ENCODE peak calls at places on chromosomes 11 and 22, in nine cellular contexts. One of them, this sample, is unnamed. For H3K9me3, the result is how much of the 10 kb centered on the place peaks cover.

GRCh38 chr11:120256178-120256577 is 16.2 kb downstream of the POU2F3 start:
- DNase-seq in AG04450: no peak
- DNase-seq in K562: no peak
- DNase-seq in lower lobe of right lung: no peak
- DNase-seq in CD8-positive, alpha-beta T cell: no peak
- DNase-seq in transverse colon: no peak
- DNase-seq in OCI-LY7: no peak
- DNase-seq in pancreas: no peak
- DNase-seq in PC-9: no peak
- DNase-seq in this sample: no peak

GRCh38 chr22:37604875-37605274 is 3.8 kb upstream of the GGA1 start:
- DNase-seq in K562: no peak
- DNase-seq in OCI-LY7: peak
- DNase-seq in CD8-positive, alpha-beta T cell: peak
- DNase-seq in PC-9: no peak
- DNase-seq in transverse colon: no peak
- DNase-seq in AG04450: no peak
- DNase-seq in pancreas: no peak
- DNase-seq in lower lobe of right lung: no peak
- DNase-seq in this sample: no peak

GRCh38 chr22:39661842-39662676 is 91.5 kb downstream of the CACNA1I start:
- DNase-seq in AG04450: no peak
- DNase-seq in pancreas: peak
- DNase-seq in OCI-LY7: no peak
- DNase-seq in CD8-positive, alpha-beta T cell: peak
- DNase-seq in lower lobe of right lung: no peak
- DNase-seq in PC-9: peak
- DNase-seq in K562: peak
- DNase-seq in transverse colon: peak
- DNase-seq in this sample: peak

GRCh38 chr11:10694481-10695239 is 1.1 kb upstream of the IRAG1 start:
- DNase-seq in pancreas: no peak
- DNase-seq in K562: no peak
- DNase-seq in OCI-LY7: no peak
- DNase-seq in PC-9: no peak
- DNase-seq in CD8-positive, alpha-beta T cell: no peak
- DNase-seq in AG04450: peak
- DNase-seq in transverse colon: no peak
- DNase-seq in lower lobe of right lung: no peak
- DNase-seq in this sample: no peak

GRCh38 chr22:43168416-43169309 is 17.3 kb downstream of the TSPO start:
- DNase-seq in OCI-LY7: no peak
- DNase-seq in AG04450: no peak
- DNase-seq in PC-9: no peak
- DNase-seq in K562: no peak
- DNase-seq in CD8-positive, alpha-beta T cell: no peak
- DNase-seq in lower lobe of right lung: no peak
- DNase-seq in transverse colon: no peak
- DNase-seq in pancreas: no peak
- DNase-seq in this sample: no peak

GRCh38 chr11:128367573-128367972 is 219.8 kb downstream of the ETS1 start:
- DNase-seq in AG04450: no peak
- DNase-seq in transverse colon: no peak
- DNase-seq in pancreas: no peak
- DNase-seq in OCI-LY7: peak
- DNase-seq in K562: no peak
- DNase-seq in CD8-positive, alpha-beta T cell: peak
- DNase-seq in PC-9: no peak
- DNase-seq in lower lobe of right lung: no peak
- DNase-seq in this sample: no peak

GRCh38 chr11:123458501-123458900 is 28.4 kb downstream of the GRAMD1B start:
- DNase-seq in transverse colon: no peak
- DNase-seq in AG04450: no peak
- DNase-seq in OCI-LY7: no peak
- DNase-seq in pancreas: no peak
- DNase-seq in PC-9: no peak
- DNase-seq in lower lobe of right lung: no peak
- DNase-seq in K562: no peak
- DNase-seq in CD8-positive, alpha-beta T cell: no peak
- DNase-seq in this sample: no peak

GRCh38 chr22:29257751-29258181 is 10.0 kb downstream of the RHBDD3 start:
- DNase-seq in lower lobe of right lung: no peak
- DNase-seq in pancreas: peak
- DNase-seq in K562: no peak
- DNase-seq in transverse colon: no peak
- DNase-seq in OCI-LY7: no peak
- DNase-seq in AG04450: no peak
- DNase-seq in CD8-positive, alpha-beta T cell: no peak
- DNase-seq in PC-9: no peak
- DNase-seq in this sample: no peak

GRCh38 chr22:32058656-32059280 is 15.7 kb downstream of the SLC5A1 start:
- DNase-seq in PC-9: no peak
- DNase-seq in CD8-positive, alpha-beta T cell: no peak
- DNase-seq in pancreas: no peak
- DNase-seq in lower lobe of right lung: no peak
- DNase-seq in OCI-LY7: no peak
- DNase-seq in transverse colon: no peak
- DNase-seq in AG04450: no peak
- DNase-seq in K562: no peak
- DNase-seq in this sample: peak

GRCh38 chr11:29844701-29845379 is 172.0 kb downstream of the KCNA4 start:
- DNase-seq in AG04450: no peak
- DNase-seq in OCI-LY7: no peak
- DNase-seq in transverse colon: no peak
- DNase-seq in lower lobe of right lung: no peak
- DNase-seq in PC-9: no peak
- DNase-seq in pancreas: no peak
- DNase-seq in K562: no peak
- DNase-seq in CD8-positive, alpha-beta T cell: no peak
- DNase-seq in this sample: no peak

DNA sequence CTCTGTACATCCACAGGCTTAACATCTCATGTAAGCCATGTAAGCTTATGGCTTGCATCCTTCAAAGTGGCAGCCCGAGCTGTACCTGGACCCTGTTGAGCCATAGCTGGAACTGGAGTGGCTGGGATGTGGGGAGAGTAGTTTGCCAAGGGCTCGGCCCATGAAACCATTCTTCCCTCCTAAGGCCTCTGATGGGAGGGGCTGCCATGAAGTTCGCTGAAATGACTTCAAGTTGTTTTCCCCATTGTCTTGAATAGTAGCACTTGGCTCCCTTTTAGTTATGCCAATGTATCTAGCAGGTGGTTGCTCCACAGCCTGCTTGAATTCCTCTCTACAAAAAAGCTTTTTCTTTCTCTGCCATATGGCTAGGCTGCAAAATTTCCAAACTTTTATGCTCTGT is 5.2 kb upstream of the CHORDC1 start:
- DNase-seq in OCI-LY7: no peak
- DNase-seq in lower lobe of right lung: no peak
- DNase-seq in pancreas: no peak
- DNase-seq in PC-9: no peak
- DNase-seq in K562: no peak
- DNase-seq in AG04450: no peak
- DNase-seq in transverse colon: no peak
- DNase-seq in CD8-positive, alpha-beta T cell: no peak
- DNase-seq in this sample: no peak
- H3K9me3 ChIP-seq in OCI-LY7: under half
- H3K9me3 ChIP-seq in lower lobe of right lung: under half
- H3K9me3 ChIP-seq in pancreas: under half
- H3K9me3 ChIP-seq in PC-9: under half
- H3K9me3 ChIP-seq in K562: under half
- H3K9me3 ChIP-seq in AG04450: under half
- H3K9me3 ChIP-seq in transverse colon: under half
- H3K9me3 ChIP-seq in CD8-positive, alpha-beta T cell: under half
- H3K9me3 ChIP-seq in this sample: under half

GRCh38 chr11:62603771-62604170 is 2.1 kb upstream of the MTA2 start:
- DNase-seq in transverse colon: no peak
- DNase-seq in lower lobe of right lung: no peak
- DNase-seq in pancreas: no peak
- DNase-seq in OCI-LY7: no peak
- DNase-seq in K562: no peak
- DNase-seq in AG04450: no peak
- DNase-seq in CD8-positive, alpha-beta T cell: no peak
- DNase-seq in PC-9: no peak
- DNase-seq in this sample: no peak

GRCh38 chr11:62603072-62603408 is 1.4 kb upstream of the MTA2 start:
- DNase-seq in AG04450: no peak
- DNase-seq in K562: no peak
- DNase-seq in PC-9: no peak
- DNase-seq in pancreas: no peak
- DNase-seq in CD8-positive, alpha-beta T cell: no peak
- DNase-seq in transverse colon: no peak
- DNase-seq in OCI-LY7: no peak
- DNase-seq in lower lobe of right lung: no peak
- DNase-seq in this sample: no peak

GRCh38 chr11:62601114-62601363 is 626 bp downstream of the MTA2 start:
- DNase-seq in pancreas: peak
- DNase-seq in CD8-positive, alpha-beta T cell: no peak
- DNase-seq in K562: no peak
- DNase-seq in OCI-LY7: peak
- DNase-seq in PC-9: no peak
- DNase-seq in AG04450: no peak
- DNase-seq in transverse colon: peak
- DNase-seq in lower lobe of right lung: no peak
- DNase-seq in this sample: no peak

GRCh38 chr11:62601364-62602140 is at the start of gene MTA2:
- DNase-seq in transverse colon: peak
- DNase-seq in OCI-LY7: peak
- DNase-seq in pancreas: peak
- DNase-seq in PC-9: peak
- DNase-seq in K562: peak
- DNase-seq in AG04450: peak
- DNase-seq in CD8-positive, alpha-beta T cell: peak
- DNase-seq in lower lobe of right lung: peak
- DNase-seq in this sample: peak

DNA sequence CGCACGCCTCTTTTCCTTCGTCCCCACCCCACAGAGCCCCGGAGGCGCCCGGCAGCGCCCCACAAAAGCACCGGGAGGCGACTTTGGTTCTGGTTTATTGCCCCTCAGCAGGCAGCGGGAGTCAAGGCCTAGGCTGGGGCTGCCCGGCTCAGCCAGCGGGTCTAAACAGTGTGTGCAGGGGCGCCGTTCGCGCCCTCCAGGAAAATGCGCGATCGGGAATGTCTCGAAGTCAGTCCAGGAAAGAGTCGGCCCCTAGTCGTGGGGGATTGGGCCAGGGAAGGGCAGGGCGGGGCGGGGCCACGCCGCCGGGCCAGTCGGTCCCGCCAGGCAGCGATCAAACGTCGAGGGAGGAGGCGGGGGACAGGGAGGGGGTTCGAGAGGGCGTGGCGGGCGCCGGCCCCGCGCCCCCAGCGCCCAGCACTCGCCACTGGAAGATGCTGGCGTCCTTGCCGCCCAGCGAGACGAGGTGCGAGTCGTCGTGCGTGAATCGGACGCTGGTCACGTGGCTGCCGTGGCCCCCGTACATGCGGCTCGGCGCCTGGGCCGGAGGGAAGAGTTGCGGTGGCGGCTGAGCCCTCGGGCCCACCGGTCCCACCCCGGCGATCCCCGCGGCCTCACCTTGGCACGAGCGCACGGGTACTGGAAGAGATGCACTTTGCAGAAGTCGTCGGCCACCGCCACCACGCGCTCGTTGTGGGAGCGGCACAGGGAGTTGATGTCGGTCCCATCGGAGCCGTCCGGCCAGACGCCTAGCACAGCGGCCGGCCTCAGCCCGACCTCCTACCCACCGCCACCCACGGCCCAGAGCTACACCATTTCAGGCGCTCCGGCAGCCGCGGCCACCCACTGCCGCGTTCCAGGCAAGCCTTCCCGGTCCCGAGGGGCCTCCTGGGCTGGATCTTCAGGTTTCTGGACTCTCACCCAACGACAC is 741 bp upstream of the MTA2 start:
- DNase-seq in PC-9: no peak
- DNase-seq in pancreas: peak
- DNase-seq in transverse colon: peak
- DNase-seq in CD8-positive, alpha-beta T cell: no peak
- DNase-seq in OCI-LY7: no peak
- DNase-seq in AG04450: no peak
- DNase-seq in K562: peak
- DNase-seq in lower lobe of right lung: peak
- DNase-seq in this sample: peak
- TF ChIP-seq CTCF in PC-9: no peak
- TF ChIP-seq CTCF in pancreas: no peak
- TF ChIP-seq CTCF in transverse colon: peak
- TF ChIP-seq CTCF in CD8-positive, alpha-beta T cell: no peak
- TF ChIP-seq CTCF in OCI-LY7: no peak
- TF ChIP-seq CTCF in AG04450: no peak
- TF ChIP-seq CTCF in K562: no peak
- TF ChIP-seq CTCF in lower lobe of right lung: no peak
- TF ChIP-seq CTCF in this sample: no peak

DNA sequence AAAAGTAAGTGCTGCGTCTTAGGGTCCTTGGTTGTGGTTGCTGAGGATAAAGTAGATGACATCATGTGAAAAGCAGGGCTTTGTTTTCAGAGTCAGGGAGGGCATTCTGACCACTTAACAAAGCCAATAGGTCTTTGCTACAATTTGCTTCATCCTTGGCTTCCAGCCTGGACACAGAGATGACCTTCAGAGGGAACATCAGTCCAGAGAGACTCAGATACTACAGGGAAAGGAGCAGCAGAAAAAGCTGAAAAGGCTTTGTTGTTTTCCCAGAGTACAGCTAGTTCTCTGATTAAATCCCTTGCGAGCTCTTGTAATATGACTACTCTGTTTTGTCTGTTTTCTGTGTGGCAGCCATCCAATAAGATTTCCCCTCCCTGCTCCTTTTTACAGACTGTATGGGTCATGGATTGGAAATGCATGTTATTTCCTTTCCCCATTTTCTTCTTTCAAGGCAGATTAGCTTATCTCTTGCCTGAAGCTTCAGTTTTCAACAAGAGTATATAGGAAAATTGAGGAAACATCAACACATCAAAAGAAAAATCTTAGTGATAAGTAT is 31.9 kb downstream of the ATG13 start:
- DNase-seq in pancreas: no peak
- DNase-seq in PC-9: peak
- DNase-seq in lower lobe of right lung: no peak
- DNase-seq in transverse colon: peak
- DNase-seq in OCI-LY7: no peak
- DNase-seq in AG04450: peak
- DNase-seq in K562: no peak
- DNase-seq in CD8-positive, alpha-beta T cell: no peak
- DNase-seq in this sample: peak
- H3K4me3 ChIP-seq in pancreas: no peak
- H3K4me3 ChIP-seq in PC-9: no peak
- H3K4me3 ChIP-seq in lower lobe of right lung: no peak
- H3K4me3 ChIP-seq in transverse colon: no peak
- H3K4me3 ChIP-seq in OCI-LY7: no peak
- H3K4me3 ChIP-seq in AG04450: peak
- H3K4me3 ChIP-seq in K562: no peak
- H3K4me3 ChIP-seq in CD8-positive, alpha-beta T cell: no peak
- H3K4me3 ChIP-seq in this sample: no peak

DNA sequence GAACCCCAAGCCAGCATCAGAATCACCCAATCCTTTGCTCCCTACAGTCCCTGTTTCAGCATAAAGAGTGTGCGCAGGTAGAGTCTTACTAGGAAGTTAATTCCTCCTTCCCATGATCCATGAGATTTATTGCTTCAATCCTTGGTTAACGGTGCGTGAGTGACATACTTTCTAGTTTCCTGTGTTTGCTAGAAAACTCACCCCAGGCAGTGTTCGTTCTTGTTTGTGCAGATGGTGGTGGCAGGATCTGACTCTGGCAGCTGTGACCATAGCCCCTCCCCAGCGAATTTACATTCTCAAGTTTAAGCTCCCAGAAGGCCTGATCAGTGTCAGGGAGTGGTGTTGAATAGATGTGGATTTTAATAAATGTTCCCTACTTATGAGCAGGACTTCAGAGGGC is 106.7 kb upstream of the CCT8L2 start:
- DNase-seq in lower lobe of right lung: no peak
- DNase-seq in AG04450: no peak
- DNase-seq in K562: no peak
- DNase-seq in transverse colon: no peak
- DNase-seq in OCI-LY7: no peak
- DNase-seq in PC-9: no peak
- DNase-seq in CD8-positive, alpha-beta T cell: no peak
- DNase-seq in pancreas: no peak
- DNase-seq in this sample: no peak
- H3K9me3 ChIP-seq in lower lobe of right lung: under half
- H3K9me3 ChIP-seq in AG04450: under half
- H3K9me3 ChIP-seq in K562: under half
- H3K9me3 ChIP-seq in transverse colon: under half
- H3K9me3 ChIP-seq in OCI-LY7: under half
- H3K9me3 ChIP-seq in PC-9: under half
- H3K9me3 ChIP-seq in CD8-positive, alpha-beta T cell: under half
- H3K9me3 ChIP-seq in pancreas: under half
- H3K9me3 ChIP-seq in this sample: under half

This sample was measured in cardiac muscle cell.